ENCODE peak calls at places on chromosomes 4 and X, in five cellular contexts. T is GM12878, Z is A549, C is HepG2, S is K562. O is an unnamed sample.

GRCh38 chr4:186587416-186588018 is 32.1 kb upstream of the MTNR1A start:
- DNase-seq in T (no peak), Z (peak), C (peak), S (peak), O (peak)

GRCh38 chrX:96682516-96682915 is 2.1 kb upstream of the DIAPH2 start:
- DNase-seq in T (no peak), Z (no peak), C (no peak), S (no peak), O (no peak)

GRCh38 chr4:44086753-44087152 is 361.9 kb downstream of the KCTD8 start:
- DNase-seq in T (no peak), Z (no peak), C (no peak), S (no peak), O (no peak)

GRCh38 chr4:5018096-5018495 is 1.2 kb downstream of the CYTL1 start:
- DNase-seq in T (no peak), Z (no peak), C (no peak), S (no peak), O (no peak)

GRCh38 chr4:16226816-16227461 is 668 bp upstream of the TAPT1 start:
- DNase-seq in T (no peak), Z (no peak), C (peak), S (peak), O (peak)

GRCh38 chrX:111270339-111270738 is at the start of gene CAPN6:
- DNase-seq in T (no peak), Z (no peak), C (no peak), S (no peak), O (peak)

GRCh38 chr4:38785901-38786402 is 3.2 kb upstream of the TLR10 start:
- DNase-seq in T (peak), Z (no peak), C (no peak), S (no peak), O (no peak)

GRCh38 chrX:21985332-21985777 is 44.8 kb downstream of the SMS start:
- DNase-seq in T (peak), Z (peak), C (peak), S (peak), O (peak)

GRCh38 chr4:102174800-102175199 is 170.5 kb downstream of the SLC39A8 start:
- DNase-seq in T (no peak), Z (no peak), C (no peak), S (no peak), O (no peak)

GRCh38 chrX:107978707-107979307 is 3.4 kb downstream of the TEX13B start:
- DNase-seq in T (no peak), Z (peak), C (peak), S (peak), O (peak)

GRCh38 chrX:43349363-43349762 is 306.7 kb upstream of the MAOA start:
- DNase-seq in T (peak), Z (peak), C (peak), S (peak), O (peak)

GRCh38 chr4:80538276-80538926 is 202.9 kb downstream of the CFAP299 start:
- DNase-seq in T (no peak), Z (no peak), C (no peak), S (no peak), O (no peak)

GRCh38 chr4:143477487-143477886 is 36.0 kb upstream of the SMARCA5 start:
- DNase-seq in T (no peak), Z (no peak), C (no peak), S (no peak), O (peak)

DNA sequence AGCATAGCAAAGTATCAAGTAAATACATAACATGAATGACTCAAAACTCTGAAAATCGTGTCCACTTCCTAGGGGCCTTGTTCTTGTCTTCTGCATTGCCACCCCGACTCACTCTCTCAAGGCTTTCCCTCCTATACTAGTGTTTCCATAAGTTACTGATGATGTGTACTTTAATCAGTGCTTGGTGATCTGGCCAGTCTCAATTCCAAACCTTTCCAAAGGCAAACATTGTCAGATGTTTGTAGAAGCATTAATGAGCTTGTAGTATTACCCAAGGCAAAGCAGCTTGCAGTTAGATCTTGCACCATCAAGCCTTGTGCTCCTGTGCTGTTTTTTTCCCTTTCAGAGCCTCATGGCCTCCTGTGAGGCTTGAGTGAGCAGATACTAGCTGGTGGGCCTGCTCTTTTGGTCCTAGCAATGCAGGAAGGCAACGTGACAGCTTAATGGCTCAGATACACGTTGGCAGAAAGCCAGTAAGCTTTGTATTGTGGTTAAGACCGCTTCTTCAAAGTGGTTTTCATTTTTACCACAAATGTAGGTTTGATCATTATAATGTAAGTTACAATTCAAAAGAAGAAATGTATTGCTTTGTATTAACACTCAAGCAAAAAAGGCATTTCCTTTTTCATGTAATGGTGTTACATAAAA is 51.8 kb downstream of the RBPJ start:
- DNase-seq in T (peak), Z (no peak), C (peak), S (peak), O (peak)
- TF ChIP-seq REST in T (no peak), Z (no peak), C (no peak), S (no peak), O (no peak)

GRCh38 chrX:6460893-6461490 is 73.9 kb downstream of the VCX3A start:
- DNase-seq in T (no peak), Z (no peak), C (no peak), S (no peak), O (no peak)
- H3K4me2 ChIP-seq in T (no peak), Z (no peak), C (no peak), S (no peak), O (no peak)

GRCh38 chrX:10017866-10018265 is 50.7 kb downstream of the CLDN34 start:
- DNase-seq in T (no peak), Z (peak), C (peak), S (no peak), O (peak)
- TF ChIP-seq JUNB in T (no peak), Z (no peak), C (no peak), S (no peak), O (no peak)

DNA sequence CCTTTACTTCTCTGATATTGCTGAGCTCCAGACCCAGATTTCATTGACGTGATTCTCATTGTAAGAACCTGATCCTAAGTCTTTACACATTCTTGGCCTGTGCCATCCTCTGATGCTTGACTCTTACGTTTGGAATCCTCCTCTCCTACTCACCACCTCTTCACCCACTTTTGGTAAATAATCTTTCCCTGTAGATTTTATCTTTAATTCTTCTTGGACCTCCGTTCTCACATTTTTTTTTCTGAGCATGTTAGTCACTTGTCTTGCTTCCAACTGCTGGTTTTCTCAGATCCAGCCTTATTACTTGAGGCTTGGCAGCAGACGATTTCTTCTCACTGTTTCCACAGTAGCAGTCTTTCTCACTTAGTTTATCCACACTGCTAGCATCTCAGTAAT is 12.4 kb upstream of the SH3RF1 start:
- DNase-seq in T (no peak), Z (peak), C (no peak), S (no peak), O (no peak)
- TF ChIP-seq REST in T (no peak), Z (no peak), C (no peak), S (no peak), O (no peak)

GRCh38 chr4:188959424-188959823 is 820.2 kb downstream of the TRIML1 start:
- DNase-seq in T (no peak), Z (no peak), C (no peak), S (no peak), O (no peak)
- H3K4me2 ChIP-seq in T (no peak), Z (no peak), C (no peak), S (no peak), O (no peak)

DNA sequence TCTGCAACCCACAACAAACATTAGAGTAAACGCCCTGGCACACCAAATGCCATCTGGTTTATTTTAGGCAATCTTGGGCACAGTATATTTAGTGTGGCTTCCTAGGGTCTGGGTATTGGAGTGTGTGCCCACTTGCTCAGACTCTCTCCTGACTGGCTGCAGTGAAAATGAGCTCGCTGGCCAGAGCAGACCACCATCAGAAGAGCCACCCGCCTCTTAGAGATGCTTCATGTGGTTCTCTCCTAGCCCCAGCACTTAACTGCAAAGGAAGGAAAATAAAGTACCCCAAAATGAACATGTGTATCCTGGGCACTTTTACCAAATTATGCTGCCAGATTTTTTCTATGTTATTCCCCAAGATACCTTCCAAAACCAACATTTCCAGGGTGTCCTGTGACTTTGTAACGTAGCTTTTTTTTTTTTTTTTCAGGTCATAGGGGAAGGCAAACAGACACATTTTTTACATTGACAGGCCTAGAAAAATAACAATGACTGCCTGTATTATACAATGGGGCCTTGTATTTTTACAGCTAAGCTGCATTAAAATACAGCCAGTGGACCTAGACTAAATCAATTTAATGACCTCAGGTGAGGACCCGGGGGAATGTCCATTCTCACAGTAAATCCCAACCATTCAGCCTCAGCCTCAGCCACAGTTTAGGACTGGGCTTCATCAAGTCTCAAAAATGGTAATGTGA is 193.7 kb downstream of the RASL11B start:
- DNase-seq in T (no peak), Z (no peak), C (peak), S (no peak), O (no peak)
- TF ChIP-seq JUNB in T (no peak), Z (no peak), C (no peak), S (no peak), O (no peak)